ENCODE peak calls at places on chromosomes 16 and 17, in five cellular contexts. One of them, this sample, is unnamed.

GRCh38 chr17:79948918-79949645 is 86.6 kb downstream of the TBC1D16 start:
- DNase-seq in esophagus squamous epithelium: no peak
- DNase-seq in choroid plexus epithelial cell: no peak
- DNase-seq in cardiac muscle cell: no peak
- DNase-seq in activated CD8-positive, alpha-beta T cell treated with anti-CD3 and anti-CD28 coated beads for 36 hours: no peak
- DNase-seq in this sample: no peak

GRCh38 chr16:4699030-4699556 is 5.7 kb downstream of the NUDT16L1 start:
- DNase-seq in esophagus squamous epithelium: no peak
- DNase-seq in choroid plexus epithelial cell: no peak
- DNase-seq in cardiac muscle cell: no peak
- DNase-seq in activated CD8-positive, alpha-beta T cell treated with anti-CD3 and anti-CD28 coated beads for 36 hours: no peak
- DNase-seq in this sample: no peak

GRCh38 chr16:73063854-73064226 is 15.9 kb upstream of the ZFHX3 start:
- DNase-seq in esophagus squamous epithelium: no peak
- DNase-seq in choroid plexus epithelial cell: no peak
- DNase-seq in cardiac muscle cell: no peak
- DNase-seq in activated CD8-positive, alpha-beta T cell treated with anti-CD3 and anti-CD28 coated beads for 36 hours: no peak
- DNase-seq in this sample: no peak

GRCh38 chr17:32723310-32723955 is 153.5 kb downstream of the MYO1D start:
- DNase-seq in esophagus squamous epithelium: no peak
- DNase-seq in choroid plexus epithelial cell: peak; percentile 22
- DNase-seq in cardiac muscle cell: no peak
- DNase-seq in activated CD8-positive, alpha-beta T cell treated with anti-CD3 and anti-CD28 coated beads for 36 hours: no peak
- DNase-seq in this sample: no peak

GRCh38 chr16:706189-707061 is 824 bp upstream of the FBXL16 start:
- DNase-seq in esophagus squamous epithelium: no peak
- DNase-seq in choroid plexus epithelial cell: no peak
- DNase-seq in cardiac muscle cell: no peak
- DNase-seq in activated CD8-positive, alpha-beta T cell treated with anti-CD3 and anti-CD28 coated beads for 36 hours: no peak
- DNase-seq in this sample: no peak

GRCh38 chr17:7282752-7283321 is 1.3 kb downstream of the SLC2A4 start:
- DNase-seq in esophagus squamous epithelium: no peak
- DNase-seq in choroid plexus epithelial cell: no peak
- DNase-seq in cardiac muscle cell: no peak
- DNase-seq in activated CD8-positive, alpha-beta T cell treated with anti-CD3 and anti-CD28 coated beads for 36 hours: no peak
- DNase-seq in this sample: no peak

GRCh38 chr16:69443809-69444611 is 19.6 kb downstream of the CYB5B start:
- DNase-seq in esophagus squamous epithelium: no peak
- DNase-seq in choroid plexus epithelial cell: peak; percentile 54
- DNase-seq in cardiac muscle cell: no peak
- DNase-seq in activated CD8-positive, alpha-beta T cell treated with anti-CD3 and anti-CD28 coated beads for 36 hours: peak; percentile 19
- DNase-seq in this sample: no peak

GRCh38 chr17:57604771-57605733 is 140.0 kb downstream of the CCDC182 start:
- DNase-seq in esophagus squamous epithelium: no peak
- DNase-seq in choroid plexus epithelial cell: peak; percentile 69
- DNase-seq in cardiac muscle cell: peak; percentile 74
- DNase-seq in activated CD8-positive, alpha-beta T cell treated with anti-CD3 and anti-CD28 coated beads for 36 hours: peak; percentile 74
- DNase-seq in this sample: no peak

GRCh38 chr17:37406635-37407455 is at the start of the genes ACACA and TADA2A:
- DNase-seq in esophagus squamous epithelium: no peak
- DNase-seq in choroid plexus epithelial cell: peak; percentile 60
- DNase-seq in cardiac muscle cell: peak; percentile 85
- DNase-seq in activated CD8-positive, alpha-beta T cell treated with anti-CD3 and anti-CD28 coated beads for 36 hours: peak; percentile 79
- DNase-seq in this sample: peak; percentile 66
- TF ChIP-seq CTCF in esophagus squamous epithelium: peak; percentile 46
- TF ChIP-seq CTCF in choroid plexus epithelial cell: no peak
- TF ChIP-seq CTCF in cardiac muscle cell: no peak
- TF ChIP-seq CTCF in activated CD8-positive, alpha-beta T cell treated with anti-CD3 and anti-CD28 coated beads for 36 hours: no peak
- TF ChIP-seq CTCF in this sample: no peak

GRCh38 chr17:2090804-2091534 is 36.1 kb downstream of the HIC1 start:
- DNase-seq in esophagus squamous epithelium: no peak
- DNase-seq in choroid plexus epithelial cell: peak; percentile 96
- DNase-seq in cardiac muscle cell: no peak
- DNase-seq in activated CD8-positive, alpha-beta T cell treated with anti-CD3 and anti-CD28 coated beads for 36 hours: no peak
- DNase-seq in this sample: no peak
- TF ChIP-seq CTCF in esophagus squamous epithelium: peak; percentile 32
- TF ChIP-seq CTCF in choroid plexus epithelial cell: peak; percentile 68
- TF ChIP-seq CTCF in cardiac muscle cell: peak; percentile 50
- TF ChIP-seq CTCF in activated CD8-positive, alpha-beta T cell treated with anti-CD3 and anti-CD28 coated beads for 36 hours: no peak
- TF ChIP-seq CTCF in this sample: no peak

DNA sequence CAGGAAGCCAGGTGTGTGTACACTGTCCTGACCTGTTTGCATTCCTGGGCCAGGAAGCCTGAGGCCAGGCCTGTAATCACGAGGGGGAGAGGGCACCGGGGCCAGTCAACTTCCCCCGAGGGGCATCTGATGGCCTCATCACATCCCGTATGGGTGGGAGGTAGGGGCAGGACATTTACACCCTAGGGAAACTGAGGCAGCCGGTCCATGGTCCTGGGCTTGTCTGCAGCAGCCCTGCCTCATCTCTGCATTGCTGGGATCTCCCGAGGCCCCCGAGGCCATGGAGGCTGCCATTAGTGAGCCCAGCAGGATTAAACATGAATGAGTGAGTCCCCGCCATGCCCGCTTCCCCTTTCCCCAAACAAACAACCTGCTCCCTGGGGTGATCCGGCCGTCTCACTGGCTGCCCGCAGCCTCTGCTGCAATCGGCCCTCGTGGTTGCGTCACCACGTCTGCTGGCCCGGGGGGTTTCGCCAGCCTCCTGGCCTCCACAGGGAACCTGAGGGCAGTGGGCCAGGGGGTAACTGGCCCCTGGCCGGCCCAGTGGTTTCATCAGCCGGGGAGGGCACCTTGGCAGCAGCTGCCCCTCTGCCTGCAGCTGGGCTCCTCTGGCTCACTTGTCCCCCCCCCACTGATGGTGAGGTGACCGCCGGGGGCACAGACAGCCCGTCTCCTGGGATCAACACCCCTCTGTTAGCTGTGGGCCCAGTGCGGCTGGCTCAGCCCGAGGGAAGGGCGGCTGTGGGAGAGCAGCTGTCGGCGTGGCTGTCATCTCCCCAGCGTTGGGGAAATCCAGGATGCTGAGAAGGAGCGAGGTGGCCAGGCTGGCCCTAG is 88.3 kb upstream of the GSE1 start:
- DNase-seq in esophagus squamous epithelium: no peak
- DNase-seq in choroid plexus epithelial cell: peak; percentile 61
- DNase-seq in cardiac muscle cell: no peak
- DNase-seq in activated CD8-positive, alpha-beta T cell treated with anti-CD3 and anti-CD28 coated beads for 36 hours: no peak
- DNase-seq in this sample: no peak
- TF ChIP-seq CTCF in esophagus squamous epithelium: no peak
- TF ChIP-seq CTCF in choroid plexus epithelial cell: no peak
- TF ChIP-seq CTCF in cardiac muscle cell: no peak
- TF ChIP-seq CTCF in activated CD8-positive, alpha-beta T cell treated with anti-CD3 and anti-CD28 coated beads for 36 hours: no peak
- TF ChIP-seq CTCF in this sample: no peak

DNA sequence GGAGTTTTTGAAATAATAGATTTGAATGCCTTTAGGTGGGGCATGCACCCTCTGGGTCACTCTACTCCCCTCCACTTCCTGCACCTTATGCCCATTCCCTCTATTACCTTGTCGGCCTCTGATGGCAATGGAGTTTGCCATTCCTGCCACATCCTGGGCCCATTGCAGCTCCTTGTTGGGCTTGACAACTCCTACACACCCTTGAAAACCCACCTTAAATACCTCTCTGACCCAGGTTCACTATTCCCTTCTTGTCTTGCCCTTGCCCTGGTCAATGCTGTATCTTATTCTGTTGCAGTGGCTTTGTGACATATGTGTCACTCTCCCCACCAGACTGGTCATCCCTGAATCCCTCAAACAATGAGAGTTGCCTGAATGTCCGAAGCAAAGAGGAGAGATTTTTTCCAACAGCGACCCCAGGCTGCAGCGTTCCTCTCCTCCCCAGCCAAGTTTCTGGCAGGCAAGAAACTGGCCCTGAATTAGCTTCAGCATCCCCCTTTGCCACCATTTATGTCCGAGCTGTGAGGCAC is 2.4 kb downstream of the CCR7 start:
- DNase-seq in esophagus squamous epithelium: no peak
- DNase-seq in choroid plexus epithelial cell: no peak
- DNase-seq in cardiac muscle cell: no peak
- DNase-seq in activated CD8-positive, alpha-beta T cell treated with anti-CD3 and anti-CD28 coated beads for 36 hours: no peak
- DNase-seq in this sample: no peak
- TF ChIP-seq CTCF in esophagus squamous epithelium: no peak
- TF ChIP-seq CTCF in choroid plexus epithelial cell: no peak
- TF ChIP-seq CTCF in cardiac muscle cell: no peak
- TF ChIP-seq CTCF in activated CD8-positive, alpha-beta T cell treated with anti-CD3 and anti-CD28 coated beads for 36 hours: no peak
- TF ChIP-seq CTCF in this sample: no peak

GRCh38 chr16:67674851-67675578 is 8.4 kb downstream of the C16orf86 start:
- DNase-seq in esophagus squamous epithelium: no peak
- DNase-seq in choroid plexus epithelial cell: no peak
- DNase-seq in cardiac muscle cell: no peak
- DNase-seq in activated CD8-positive, alpha-beta T cell treated with anti-CD3 and anti-CD28 coated beads for 36 hours: no peak
- DNase-seq in this sample: no peak

GRCh38 chr16:67675579-67675935 is 8.9 kb downstream of the C16orf86 start:
- DNase-seq in esophagus squamous epithelium: no peak
- DNase-seq in choroid plexus epithelial cell: no peak
- DNase-seq in cardiac muscle cell: no peak
- DNase-seq in activated CD8-positive, alpha-beta T cell treated with anti-CD3 and anti-CD28 coated beads for 36 hours: no peak
- DNase-seq in this sample: no peak

GRCh38 chr16:67672306-67672705 is 5.7 kb downstream of the C16orf86 start:
- DNase-seq in esophagus squamous epithelium: no peak
- DNase-seq in choroid plexus epithelial cell: no peak
- DNase-seq in cardiac muscle cell: no peak
- DNase-seq in activated CD8-positive, alpha-beta T cell treated with anti-CD3 and anti-CD28 coated beads for 36 hours: no peak
- DNase-seq in this sample: no peak

GRCh38 chr16:67673712-67674580 is 7.3 kb downstream of the C16orf86 start:
- DNase-seq in esophagus squamous epithelium: no peak
- DNase-seq in choroid plexus epithelial cell: peak; percentile 42
- DNase-seq in cardiac muscle cell: no peak
- DNase-seq in activated CD8-positive, alpha-beta T cell treated with anti-CD3 and anti-CD28 coated beads for 36 hours: no peak
- DNase-seq in this sample: no peak

GRCh38 chr16:67672739-67673662 is 6.4 kb downstream of the C16orf86 start:
- DNase-seq in esophagus squamous epithelium: no peak
- DNase-seq in choroid plexus epithelial cell: peak; percentile 84
- DNase-seq in cardiac muscle cell: peak; percentile 68
- DNase-seq in activated CD8-positive, alpha-beta T cell treated with anti-CD3 and anti-CD28 coated beads for 36 hours: peak; percentile 71
- DNase-seq in this sample: no peak
- TF ChIP-seq CTCF in esophagus squamous epithelium: peak; percentile 87
- TF ChIP-seq CTCF in choroid plexus epithelial cell: peak; percentile 91
- TF ChIP-seq CTCF in cardiac muscle cell: peak; percentile 87
- TF ChIP-seq CTCF in activated CD8-positive, alpha-beta T cell treated with anti-CD3 and anti-CD28 coated beads for 36 hours: peak; percentile 69
- TF ChIP-seq CTCF in this sample: peak; percentile 54

DNA sequence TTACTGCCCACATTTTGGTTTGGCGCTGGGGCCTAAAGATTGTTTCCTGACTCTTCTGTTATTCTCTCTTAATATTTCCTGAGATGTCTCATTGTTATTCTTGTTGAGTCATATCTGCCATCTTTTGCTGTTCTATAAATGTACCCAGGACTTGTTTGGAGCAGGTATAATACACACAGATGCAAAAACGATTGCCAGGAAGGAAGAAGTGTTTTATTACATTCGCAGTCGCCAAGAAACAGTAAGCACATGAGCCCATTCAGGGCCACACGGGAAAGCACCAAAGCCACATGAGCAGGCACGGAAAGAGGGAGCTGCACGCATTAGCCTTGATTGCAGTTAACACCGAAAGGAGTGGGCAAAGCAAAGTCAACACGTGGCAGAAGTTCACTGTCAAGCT is 70.2 kb downstream of the ARHGAP44 start:
- DNase-seq in esophagus squamous epithelium: no peak
- DNase-seq in choroid plexus epithelial cell: peak; percentile 4
- DNase-seq in cardiac muscle cell: no peak
- DNase-seq in activated CD8-positive, alpha-beta T cell treated with anti-CD3 and anti-CD28 coated beads for 36 hours: no peak
- DNase-seq in this sample: no peak
- TF ChIP-seq CTCF in esophagus squamous epithelium: no peak
- TF ChIP-seq CTCF in choroid plexus epithelial cell: no peak
- TF ChIP-seq CTCF in cardiac muscle cell: no peak
- TF ChIP-seq CTCF in activated CD8-positive, alpha-beta T cell treated with anti-CD3 and anti-CD28 coated beads for 36 hours: no peak
- TF ChIP-seq CTCF in this sample: no peak

DNA sequence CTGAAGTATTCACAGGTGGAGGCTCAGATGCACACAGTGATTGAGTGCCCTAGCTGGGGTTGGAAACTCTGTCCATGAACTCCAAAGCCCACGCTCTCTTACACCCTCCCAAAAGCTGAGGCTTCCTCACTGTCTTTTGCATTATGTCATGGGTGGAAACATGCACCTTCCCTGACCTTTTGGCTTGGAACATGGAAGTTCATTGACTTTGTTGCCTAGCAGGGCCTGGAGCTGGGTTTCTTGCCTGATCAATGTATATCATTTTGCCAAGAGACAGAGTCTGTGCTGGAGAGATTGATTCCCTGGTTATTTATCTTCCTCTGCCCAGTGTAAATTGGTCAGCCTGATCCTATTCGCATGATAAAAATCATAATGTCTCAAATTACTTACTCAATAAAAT is 558.4 kb downstream of the MAF start:
- DNase-seq in esophagus squamous epithelium: no peak
- DNase-seq in choroid plexus epithelial cell: no peak
- DNase-seq in cardiac muscle cell: no peak
- DNase-seq in activated CD8-positive, alpha-beta T cell treated with anti-CD3 and anti-CD28 coated beads for 36 hours: no peak
- DNase-seq in this sample: no peak
- TF ChIP-seq CTCF in esophagus squamous epithelium: no peak
- TF ChIP-seq CTCF in choroid plexus epithelial cell: no peak
- TF ChIP-seq CTCF in cardiac muscle cell: no peak
- TF ChIP-seq CTCF in activated CD8-positive, alpha-beta T cell treated with anti-CD3 and anti-CD28 coated beads for 36 hours: no peak
- TF ChIP-seq CTCF in this sample: no peak

GRCh38 chr16:85171809-85172464 is 59.7 kb upstream of the CIBAR2 start:
- DNase-seq in esophagus squamous epithelium: no peak
- DNase-seq in choroid plexus epithelial cell: no peak
- DNase-seq in cardiac muscle cell: no peak
- DNase-seq in activated CD8-positive, alpha-beta T cell treated with anti-CD3 and anti-CD28 coated beads for 36 hours: no peak
- DNase-seq in this sample: no peak

GRCh38 chr16:85172465-85173071 is 60.3 kb upstream of the CIBAR2 start:
- DNase-seq in esophagus squamous epithelium: no peak
- DNase-seq in choroid plexus epithelial cell: no peak
- DNase-seq in cardiac muscle cell: peak; percentile 60
- DNase-seq in activated CD8-positive, alpha-beta T cell treated with anti-CD3 and anti-CD28 coated beads for 36 hours: peak; percentile 17
- DNase-seq in this sample: no peak

GRCh38 chr16:85174871-85175723 is 62.8 kb upstream of the CIBAR2 start:
- DNase-seq in esophagus squamous epithelium: no peak
- DNase-seq in choroid plexus epithelial cell: no peak
- DNase-seq in cardiac muscle cell: no peak
- DNase-seq in activated CD8-positive, alpha-beta T cell treated with anti-CD3 and anti-CD28 coated beads for 36 hours: no peak
- DNase-seq in this sample: no peak

GRCh38 chr16:85173981-85174751 is 61.9 kb upstream of the CIBAR2 start:
- DNase-seq in esophagus squamous epithelium: no peak
- DNase-seq in choroid plexus epithelial cell: peak; percentile 57
- DNase-seq in cardiac muscle cell: peak; percentile 35
- DNase-seq in activated CD8-positive, alpha-beta T cell treated with anti-CD3 and anti-CD28 coated beads for 36 hours: no peak
- DNase-seq in this sample: no peak

GRCh38 chr16:85173077-85173980 is 61.1 kb upstream of the CIBAR2 start:
- DNase-seq in esophagus squamous epithelium: no peak
- DNase-seq in choroid plexus epithelial cell: peak; percentile 85
- DNase-seq in cardiac muscle cell: peak; percentile 52
- DNase-seq in activated CD8-positive, alpha-beta T cell treated with anti-CD3 and anti-CD28 coated beads for 36 hours: no peak
- DNase-seq in this sample: no peak
- TF ChIP-seq CTCF in esophagus squamous epithelium: no peak
- TF ChIP-seq CTCF in choroid plexus epithelial cell: peak; percentile 39
- TF ChIP-seq CTCF in cardiac muscle cell: peak; percentile 39
- TF ChIP-seq CTCF in activated CD8-positive, alpha-beta T cell treated with anti-CD3 and anti-CD28 coated beads for 36 hours: no peak
- TF ChIP-seq CTCF in this sample: no peak